ENCODE peak calls at places on chromosomes 1 and 21, in five cellular contexts. X is neural progenitor cell, Q is right lobe of liver, N is ovary, I is Panc1. U is an unnamed sample. For H3K27me3, the result is how much of the 10 kb centered on the place peaks cover.

GRCh38 chr1:36764796-36765195 is 269.5 kb downstream of the GRIK3 start:
- DNase-seq in X (peak), Q (peak), N (no peak), I (no peak), U (no peak)

GRCh38 chr1:159177273-159177907 is 6.0 kb downstream of the CADM3 start:
- DNase-seq in X (peak), Q (peak), N (no peak), I (no peak), U (peak)

GRCh38 chr1:93443456-93443855 is 4.5 kb upstream of the FNBP1L start:
- DNase-seq in X (no peak), Q (no peak), N (no peak), I (no peak), U (no peak)

GRCh38 chr1:228706305-228706704 is 29.0 kb upstream of the RHOU start:
- DNase-seq in X (no peak), Q (no peak), N (no peak), I (no peak), U (no peak)

GRCh38 chr1:9275567-9276034 is 17.1 kb upstream of the SPSB1 start:
- DNase-seq in X (no peak), Q (no peak), N (no peak), I (peak), U (peak)

GRCh38 chr1:23247276-23247675 is 30.0 kb upstream of the HTR1D start:
- DNase-seq in X (no peak), Q (no peak), N (no peak), I (no peak), U (no peak)

GRCh38 chr1:9246841-9247785 is 12.5 kb downstream of the H6PD start:
- DNase-seq in X (no peak), Q (no peak), N (no peak), I (no peak), U (no peak)

GRCh38 chr1:19066248-19066873 is 109.9 kb upstream of the IFFO2 start:
- DNase-seq in X (no peak), Q (peak), N (no peak), I (no peak), U (no peak)

GRCh38 chr1:216193839-216194443 is 229.3 kb downstream of the USH2A start:
- DNase-seq in X (no peak), Q (no peak), N (no peak), I (no peak), U (no peak)
- TF ChIP-seq CTCF in X (peak), Q (peak), N (no peak), I (peak), U (peak)

GRCh38 chr1:183595537-183595936 is 5.3 kb upstream of the NCF2 start:
- DNase-seq in X (no peak), Q (no peak), N (no peak), I (no peak), U (no peak)
- H3K27ac ChIP-seq in X (no peak), Q (no peak), N (no peak), I (no peak), U (no peak)

DNA sequence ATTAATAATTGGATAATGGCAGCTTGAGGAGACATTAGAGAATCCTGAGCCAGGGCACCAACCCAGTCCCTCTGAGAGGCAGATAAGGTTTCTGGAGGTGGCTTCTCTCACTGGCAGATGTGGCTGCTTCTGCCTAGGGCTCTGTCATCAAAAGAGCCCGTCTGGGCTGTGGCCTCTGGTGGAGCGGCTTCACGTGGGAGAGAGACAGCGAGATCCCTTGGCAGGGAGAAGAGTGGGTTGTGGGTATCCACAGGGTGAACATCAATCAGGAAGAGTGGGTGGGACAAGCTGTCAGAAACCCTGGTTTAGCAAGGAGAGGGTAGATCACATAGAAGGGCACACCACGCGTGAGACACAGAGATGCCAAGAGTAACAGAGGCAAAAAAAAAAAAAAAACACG is 30.1 kb downstream of the VWA5B1 start:
- DNase-seq in X (no peak), Q (no peak), N (no peak), I (no peak), U (no peak)
- H3K27me3 ChIP-seq in X (under half), Q (under half), N (under half), I (under half), U (under half)

GRCh38 chr1:201945157-201945556 is 1.2 kb downstream of the LMOD1 start:
- DNase-seq in X (peak), Q (no peak), N (no peak), I (no peak), U (no peak)
- TF ChIP-seq CTCF in X (peak), Q (no peak), N (no peak), I (no peak), U (peak)

GRCh38 chr1:198774418-198774817 is 135.6 kb downstream of the PTPRC start:
- DNase-seq in X (no peak), Q (no peak), N (no peak), I (no peak), U (no peak)

GRCh38 chr1:198771562-198772153 is 132.8 kb downstream of the PTPRC start:
- DNase-seq in X (peak), Q (no peak), N (no peak), I (no peak), U (no peak)

GRCh38 chr1:198773030-198773429 is 134.2 kb downstream of the PTPRC start:
- DNase-seq in X (no peak), Q (no peak), N (no peak), I (no peak), U (no peak)

GRCh38 chr1:198775606-198776005 is 136.8 kb downstream of the PTPRC start:
- DNase-seq in X (no peak), Q (no peak), N (no peak), I (no peak), U (no peak)

DNA sequence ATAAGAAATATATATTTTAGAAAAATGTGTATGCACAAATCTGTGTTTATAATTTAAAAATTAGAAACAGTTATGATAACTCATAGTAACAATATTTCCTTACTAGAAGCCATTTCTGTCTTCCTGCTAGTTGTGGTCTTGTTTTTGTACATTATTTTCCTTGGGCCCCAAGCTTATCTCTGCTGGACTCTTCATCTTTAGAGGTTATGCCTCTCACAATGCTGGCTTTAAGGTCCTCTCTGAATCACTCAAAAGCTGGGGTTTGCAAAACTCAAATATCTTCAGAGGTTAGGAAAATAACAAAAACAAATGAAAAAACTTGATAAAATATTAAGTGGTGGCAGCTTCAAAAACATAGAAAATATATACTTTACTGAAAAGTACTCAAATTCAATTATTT is 133.8 kb downstream of the PTPRC start:
- DNase-seq in X (no peak), Q (no peak), N (no peak), I (no peak), U (no peak)
- H3K27ac ChIP-seq in X (no peak), Q (no peak), N (no peak), I (no peak), U (no peak)

DNA sequence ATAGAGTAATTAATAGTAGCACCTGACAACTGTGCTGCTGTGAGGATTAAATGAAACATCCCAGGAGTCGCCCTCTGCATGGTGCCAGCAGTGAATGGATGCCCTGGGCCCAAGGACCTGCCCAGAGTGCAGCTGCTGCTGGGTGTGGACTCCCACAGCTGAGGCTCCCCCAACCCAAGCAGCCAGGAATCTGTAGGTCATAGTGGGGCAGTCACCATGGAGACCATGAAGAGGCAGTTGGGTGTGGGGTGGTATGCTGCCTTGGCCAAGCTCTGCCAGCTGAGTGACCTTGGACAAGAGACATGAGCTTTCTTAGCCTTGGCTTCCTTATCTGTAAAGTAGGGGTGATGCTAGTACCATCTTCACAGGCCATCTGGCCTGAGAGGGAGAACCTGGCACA is 9.4 kb downstream of the OLIG2 start:
- DNase-seq in X (no peak), Q (no peak), N (no peak), I (no peak), U (no peak)
- H3K27me3 ChIP-seq in X (half or more), Q (under half), N (under half), I (under half), U (half or more)

DNA sequence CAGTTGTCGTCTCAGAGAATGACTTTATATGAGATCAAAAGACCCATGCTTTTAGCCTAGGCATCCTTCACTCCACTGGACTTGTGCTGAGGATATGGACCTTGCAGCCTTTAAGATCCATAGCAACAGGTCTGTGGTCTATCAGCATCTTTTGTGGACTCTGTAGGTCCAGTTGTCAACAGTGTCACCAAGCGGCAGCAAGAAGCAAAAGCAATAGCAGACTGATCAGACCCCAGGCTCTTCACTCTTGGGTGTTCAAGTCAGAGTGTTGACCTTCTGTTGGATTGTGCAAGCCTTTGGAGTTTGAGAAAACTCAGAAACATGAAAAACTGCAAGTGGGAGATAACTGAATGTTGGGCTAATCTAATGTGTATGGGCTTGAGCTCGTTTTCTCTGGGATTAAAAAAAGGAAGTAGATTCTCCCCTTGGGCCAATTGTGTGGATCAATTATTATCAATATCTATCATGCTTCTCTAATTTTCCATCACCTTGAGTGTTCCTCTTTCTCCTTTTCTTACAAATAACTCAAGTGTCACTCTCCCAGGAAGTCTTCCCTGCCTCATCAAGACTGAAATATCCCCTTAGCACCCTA is 144.2 kb downstream of the LYPLAL1 start:
- DNase-seq in X (peak), Q (no peak), N (no peak), I (no peak), U (no peak)
- TF ChIP-seq CTCF in X (peak), Q (peak), N (no peak), I (peak), U (peak)

GRCh38 chr1:153945795-153946621 is 510 bp downstream of the DENND4B start:
- DNase-seq in X (peak), Q (peak), N (peak), I (no peak), U (peak)
- H3K27ac ChIP-seq in X (no peak), Q (peak), N (peak), I (peak), U (peak)

U was measured in foreskin keratinocyte.